ENCODE peak calls at places on chromosomes 11 and 22, in four cellular contexts. G is hepatocyte, L is tibial artery, B is heart left ventricle. K is an unnamed sample.

GRCh38 chr11:72069787-72070251 is 10.5 kb downstream of the NUMA1 start:
- DNase-seq in G (peak), L (peak), B (peak), K (peak)

GRCh38 chr22:19290400-19291217 is 910 bp downstream of the CLTCL1 start:
- DNase-seq in G (no peak), L (no peak), B (no peak), K (peak)

GRCh38 chr11:11973361-11973800 is 35.0 kb downstream of the DKK3 start:
- DNase-seq in G (no peak), L (peak), B (peak), K (peak)

GRCh38 chr22:32590556-32590955 is 115.9 kb downstream of the FBXO7 start:
- DNase-seq in G (no peak), L (no peak), B (no peak), K (no peak)

GRCh38 chr11:70663815-70664214 is 265.5 kb downstream of the CTTN start:
- DNase-seq in G (no peak), L (no peak), B (no peak), K (no peak)

GRCh38 chr11:92867913-92868619 is 101.4 kb upstream of the MTNR1B start:
- DNase-seq in G (peak), L (no peak), B (no peak), K (no peak)

GRCh38 chr11:73257342-73258103 is 14.6 kb upstream of the P2RY6 start:
- DNase-seq in G (no peak), L (peak), B (no peak), K (no peak)

GRCh38 chr11:1088927-1089737 is 14.5 kb downstream of the MUC2 start:
- DNase-seq in G (no peak), L (no peak), B (peak), K (no peak)

GRCh38 chr22:43044402-43044801 is 29.5 kb upstream of the PACSIN2 start:
- DNase-seq in G (no peak), L (no peak), B (no peak), K (no peak)

GRCh38 chr11:8381343-8381742 is 117.7 kb upstream of the LMO1 start:
- DNase-seq in G (peak), L (no peak), B (no peak), K (no peak)

GRCh38 chr11:12244156-12244555 is 133.2 kb upstream of the PARVA start:
- DNase-seq in G (no peak), L (no peak), B (no peak), K (no peak)

GRCh38 chr22:45615364-45615763 is 56.3 kb upstream of the ATXN10 start:
- DNase-seq in G (no peak), L (no peak), B (no peak), K (no peak)

GRCh38 chr22:36194971-36195370 is 6.6 kb downstream of the APOL4 start:
- DNase-seq in G (peak), L (no peak), B (peak), K (peak)

GRCh38 chr22:44456661-44457412 is 41.2 kb downstream of the RTL6 start:
- DNase-seq in G (no peak), L (no peak), B (no peak), K (no peak)

GRCh38 chr11:44167047-44167446 is 71.6 kb downstream of the EXT2 start:
- DNase-seq in G (no peak), L (no peak), B (no peak), K (no peak)

GRCh38 chr11:8813658-8814057 is 97.3 kb upstream of the AKIP1 start:
- DNase-seq in G (peak), L (peak), B (peak), K (peak)

GRCh38 chr11:126265801-126266200 is 2.9 kb downstream of the SRPRA start:
- DNase-seq in G (no peak), L (no peak), B (no peak), K (no peak)

GRCh38 chr22:37229012-37229804 is 14.9 kb downstream of the RAC2 start:
- DNase-seq in G (peak), L (peak), B (no peak), K (no peak)

GRCh38 chr22:43821606-43822425 is 9.7 kb upstream of the EFCAB6 start:
- DNase-seq in G (peak), L (peak), B (no peak), K (no peak)

DNA sequence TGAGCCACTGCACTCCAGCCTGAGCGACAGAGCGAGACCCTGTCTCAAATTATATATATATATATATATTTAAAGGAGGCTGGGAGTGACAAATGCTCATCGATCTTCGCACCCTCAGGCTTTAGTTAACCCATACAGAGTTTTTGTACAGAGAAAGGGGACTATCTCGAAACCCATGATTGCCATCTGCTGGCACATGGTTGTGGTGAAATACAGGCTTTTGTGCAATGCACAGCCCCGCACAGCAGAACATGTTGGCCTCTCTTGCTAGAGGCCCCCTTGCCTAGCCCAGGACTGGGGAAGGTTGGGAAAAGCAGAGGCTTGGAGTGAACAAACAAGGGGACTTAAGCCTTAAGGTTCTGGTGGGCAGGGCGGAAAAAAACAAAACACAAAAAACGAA is 3.6 kb downstream of the MYBPC3 start:
- DNase-seq in G (no peak), L (no peak), B (no peak), K (no peak)
- TF ChIP-seq CTCF in G (peak), L (no peak), B (no peak), K (no peak)

GRCh38 chr22:39475337-39475736 is 18.5 kb downstream of the MGAT3 start:
- DNase-seq in G (no peak), L (no peak), B (no peak), K (no peak)
- H3K27ac ChIP-seq in G (peak), L (no peak), B (no peak), K (peak)

GRCh38 chr11:45252134-45252856 is 33.8 kb downstream of the SYT13 start:
- DNase-seq in G (peak), L (no peak), B (peak), K (peak)
- TF ChIP-seq CTCF in G (peak), L (peak), B (peak), K (peak)

GRCh38 chr22:17858033-17858432 is 83.8 kb upstream of the BID start:
- DNase-seq in G (no peak), L (no peak), B (no peak), K (no peak)
- H3K27ac ChIP-seq in G (no peak), L (peak), B (peak), K (no peak)

GRCh38 chr11:108970221-108970991 is 305.5 kb downstream of the DDX10 start:
- DNase-seq in G (no peak), L (no peak), B (no peak), K (no peak)
- TF ChIP-seq CTCF in G (no peak), L (no peak), B (no peak), K (no peak)

DNA sequence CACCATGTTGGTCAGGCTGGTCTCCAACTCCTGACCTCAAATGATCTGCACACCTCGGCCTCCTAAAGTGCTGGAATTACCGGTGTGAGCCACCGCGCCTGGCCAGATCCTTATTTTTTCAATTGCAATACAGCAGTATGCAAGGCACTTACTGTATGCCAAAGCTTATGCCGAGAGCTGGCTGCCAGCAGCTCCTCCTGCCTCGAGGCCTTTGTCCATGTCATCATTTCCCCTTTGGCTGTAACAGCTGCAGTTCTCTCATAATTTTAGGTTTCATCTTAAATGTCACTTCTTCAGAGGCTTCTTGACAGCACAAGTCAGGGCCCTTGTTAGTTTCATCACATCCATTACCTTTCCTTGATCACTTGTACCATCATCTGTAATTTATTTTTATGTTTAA is 1.5 kb upstream of the SREBF2 start:
- DNase-seq in G (no peak), L (no peak), B (no peak), K (no peak)
- H3K27ac ChIP-seq in G (peak), L (no peak), B (no peak), K (peak)

DNA sequence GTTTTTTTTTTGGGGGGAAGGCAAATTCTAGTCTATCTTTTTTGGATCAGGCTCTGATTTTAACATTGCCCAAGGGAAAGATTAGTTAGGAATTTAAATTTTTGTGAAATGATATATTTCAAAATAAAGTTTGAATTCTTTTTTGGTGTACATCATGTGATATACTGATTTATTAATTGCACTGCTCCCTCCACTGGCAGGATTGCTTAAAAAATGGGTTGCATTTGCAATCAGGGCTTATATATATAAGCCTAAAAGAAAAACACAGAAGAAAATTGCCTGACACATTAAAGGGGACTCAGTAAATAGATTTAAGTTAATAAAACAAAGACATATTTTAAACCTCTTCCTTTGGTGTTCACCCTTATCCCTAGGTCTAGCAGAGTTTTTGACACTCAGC is 1.2 kb downstream of the DYNC2H1 start:
- DNase-seq in G (peak), L (no peak), B (no peak), K (no peak)
- TF ChIP-seq CTCF in G (peak), L (no peak), B (no peak), K (peak)

GRCh38 chr11:64855596-64856304 is 11.3 kb upstream of the CDC42BPG start:
- DNase-seq in G (no peak), L (no peak), B (no peak), K (no peak)
- H3K27ac ChIP-seq in G (peak), L (peak), B (peak), K (peak)